ENCODE peak calls at places on chromosome 14, in ten cellular contexts. One of them, this sample, is unnamed.

GRCh38 chr14:101380940-101381339 is 180.4 kb upstream of the DIO3 start:
- DNase-seq in activated CD8-positive, alpha-beta memory T cell treated with anti-CD3 and anti-CD28 coated beads for 48 hours: no peak
- DNase-seq in HL-60: no peak
- DNase-seq in left cardiac atrium: no peak
- DNase-seq in stromal cell of bone marrow: no peak
- DNase-seq in ureter: no peak
- DNase-seq in C1 segment of cervical spinal cord: no peak
- DNase-seq in G401: no peak
- DNase-seq in NCI-H510A treated with DMSO at 0.1 percent for 48 hours: no peak
- DNase-seq in pancreas: no peak
- DNase-seq in this sample: no peak

GRCh38 chr14:72906879-72907278 is 13.0 kb upstream of the DPF3 start:
- DNase-seq in activated CD8-positive, alpha-beta memory T cell treated with anti-CD3 and anti-CD28 coated beads for 48 hours: no peak
- DNase-seq in C1 segment of cervical spinal cord: no peak
- DNase-seq in pancreas: no peak
- DNase-seq in HL-60: no peak
- DNase-seq in stromal cell of bone marrow: no peak
- DNase-seq in NCI-H510A treated with DMSO at 0.1 percent for 48 hours: no peak
- DNase-seq in left cardiac atrium: no peak
- DNase-seq in ureter: no peak
- DNase-seq in G401: no peak
- DNase-seq in this sample: no peak

GRCh38 chr14:60655898-60656754 is 6.8 kb upstream of the SIX1 start:
- DNase-seq in HL-60: no peak
- DNase-seq in stromal cell of bone marrow: no peak
- DNase-seq in C1 segment of cervical spinal cord: no peak
- DNase-seq in left cardiac atrium: no peak
- DNase-seq in NCI-H510A treated with DMSO at 0.1 percent for 48 hours: peak; percentile 25
- DNase-seq in activated CD8-positive, alpha-beta memory T cell treated with anti-CD3 and anti-CD28 coated beads for 48 hours: peak; percentile 1
- DNase-seq in G401: no peak
- DNase-seq in pancreas: no peak
- DNase-seq in ureter: no peak
- DNase-seq in this sample: no peak

GRCh38 chr14:82029038-82029437 is 495.4 kb upstream of the SEL1L start:
- DNase-seq in pancreas: no peak
- DNase-seq in stromal cell of bone marrow: no peak
- DNase-seq in G401: no peak
- DNase-seq in left cardiac atrium: no peak
- DNase-seq in HL-60: no peak
- DNase-seq in activated CD8-positive, alpha-beta memory T cell treated with anti-CD3 and anti-CD28 coated beads for 48 hours: no peak
- DNase-seq in NCI-H510A treated with DMSO at 0.1 percent for 48 hours: no peak
- DNase-seq in C1 segment of cervical spinal cord: no peak
- DNase-seq in ureter: no peak
- DNase-seq in this sample: no peak

GRCh38 chr14:100898935-100899840 is 4.3 kb downstream of the RTL1 start:
- DNase-seq in ureter: no peak
- DNase-seq in G401: no peak
- DNase-seq in pancreas: no peak
- DNase-seq in left cardiac atrium: no peak
- DNase-seq in activated CD8-positive, alpha-beta memory T cell treated with anti-CD3 and anti-CD28 coated beads for 48 hours: no peak
- DNase-seq in C1 segment of cervical spinal cord: no peak
- DNase-seq in stromal cell of bone marrow: no peak
- DNase-seq in NCI-H510A treated with DMSO at 0.1 percent for 48 hours: peak; percentile 72
- DNase-seq in HL-60: no peak
- DNase-seq in this sample: no peak

GRCh38 chr14:66009104-66009503 is 477.1 kb upstream of the CCDC196 start:
- DNase-seq in C1 segment of cervical spinal cord: no peak
- DNase-seq in pancreas: no peak
- DNase-seq in stromal cell of bone marrow: peak; percentile 76
- DNase-seq in ureter: no peak
- DNase-seq in HL-60: no peak
- DNase-seq in left cardiac atrium: no peak
- DNase-seq in activated CD8-positive, alpha-beta memory T cell treated with anti-CD3 and anti-CD28 coated beads for 48 hours: no peak
- DNase-seq in NCI-H510A treated with DMSO at 0.1 percent for 48 hours: no peak
- DNase-seq in G401: no peak
- DNase-seq in this sample: peak; percentile 20

GRCh38 chr14:53265025-53265424 is 111.9 kb upstream of the DDHD1 start:
- DNase-seq in ureter: no peak
- DNase-seq in left cardiac atrium: no peak
- DNase-seq in activated CD8-positive, alpha-beta memory T cell treated with anti-CD3 and anti-CD28 coated beads for 48 hours: no peak
- DNase-seq in C1 segment of cervical spinal cord: no peak
- DNase-seq in HL-60: no peak
- DNase-seq in pancreas: no peak
- DNase-seq in stromal cell of bone marrow: no peak
- DNase-seq in G401: no peak
- DNase-seq in NCI-H510A treated with DMSO at 0.1 percent for 48 hours: no peak
- DNase-seq in this sample: no peak

GRCh38 chr14:90593254-90594040 is 196.6 kb downstream of the CALM1 start:
- DNase-seq in stromal cell of bone marrow: no peak
- DNase-seq in left cardiac atrium: no peak
- DNase-seq in ureter: no peak
- DNase-seq in activated CD8-positive, alpha-beta memory T cell treated with anti-CD3 and anti-CD28 coated beads for 48 hours: no peak
- DNase-seq in NCI-H510A treated with DMSO at 0.1 percent for 48 hours: no peak
- DNase-seq in pancreas: no peak
- DNase-seq in G401: no peak
- DNase-seq in C1 segment of cervical spinal cord: no peak
- DNase-seq in HL-60: no peak
- DNase-seq in this sample: no peak

GRCh38 chr14:36579573-36580140 is 2.8 kb downstream of the NKX2-8 start:
- DNase-seq in stromal cell of bone marrow: no peak
- DNase-seq in NCI-H510A treated with DMSO at 0.1 percent for 48 hours: no peak
- DNase-seq in left cardiac atrium: no peak
- DNase-seq in HL-60: no peak
- DNase-seq in pancreas: peak; percentile 63
- DNase-seq in G401: no peak
- DNase-seq in C1 segment of cervical spinal cord: no peak
- DNase-seq in activated CD8-positive, alpha-beta memory T cell treated with anti-CD3 and anti-CD28 coated beads for 48 hours: no peak
- DNase-seq in ureter: no peak
- DNase-seq in this sample: no peak

GRCh38 chr14:101507306-101508150 is 53.8 kb upstream of the DIO3 start:
- DNase-seq in left cardiac atrium: no peak
- DNase-seq in pancreas: peak; percentile 31
- DNase-seq in C1 segment of cervical spinal cord: no peak
- DNase-seq in NCI-H510A treated with DMSO at 0.1 percent for 48 hours: no peak
- DNase-seq in ureter: peak; percentile 39
- DNase-seq in HL-60: no peak
- DNase-seq in G401: no peak
- DNase-seq in stromal cell of bone marrow: no peak
- DNase-seq in activated CD8-positive, alpha-beta memory T cell treated with anti-CD3 and anti-CD28 coated beads for 48 hours: no peak
- DNase-seq in this sample: no peak

GRCh38 chr14:97713023-97713422 is 915.8 kb downstream of the VRK1 start:
- DNase-seq in G401: no peak
- DNase-seq in pancreas: no peak
- DNase-seq in HL-60: no peak
- DNase-seq in NCI-H510A treated with DMSO at 0.1 percent for 48 hours: no peak
- DNase-seq in activated CD8-positive, alpha-beta memory T cell treated with anti-CD3 and anti-CD28 coated beads for 48 hours: no peak
- DNase-seq in C1 segment of cervical spinal cord: no peak
- DNase-seq in ureter: no peak
- DNase-seq in stromal cell of bone marrow: peak; percentile 13
- DNase-seq in left cardiac atrium: no peak
- DNase-seq in this sample: no peak

GRCh38 chr14:94048676-94049624 is 22.8 kb downstream of the OTUB2 start:
- DNase-seq in stromal cell of bone marrow: no peak
- DNase-seq in left cardiac atrium: no peak
- DNase-seq in pancreas: no peak
- DNase-seq in ureter: peak; percentile 26
- DNase-seq in activated CD8-positive, alpha-beta memory T cell treated with anti-CD3 and anti-CD28 coated beads for 48 hours: no peak
- DNase-seq in C1 segment of cervical spinal cord: no peak
- DNase-seq in HL-60: no peak
- DNase-seq in G401: no peak
- DNase-seq in NCI-H510A treated with DMSO at 0.1 percent for 48 hours: no peak
- DNase-seq in this sample: no peak

GRCh38 chr14:68794856-68795601 is 2.2 kb upstream of the ZFP36L1 start:
- DNase-seq in HL-60: no peak
- DNase-seq in left cardiac atrium: peak; percentile 46
- DNase-seq in pancreas: no peak
- DNase-seq in NCI-H510A treated with DMSO at 0.1 percent for 48 hours: no peak
- DNase-seq in activated CD8-positive, alpha-beta memory T cell treated with anti-CD3 and anti-CD28 coated beads for 48 hours: no peak
- DNase-seq in C1 segment of cervical spinal cord: no peak
- DNase-seq in stromal cell of bone marrow: peak; percentile 85
- DNase-seq in G401: no peak
- DNase-seq in ureter: no peak
- DNase-seq in this sample: peak; percentile 91

GRCh38 chr14:21049263-21049662 is 7.1 kb downstream of the RNASE7 start:
- DNase-seq in pancreas: no peak
- DNase-seq in NCI-H510A treated with DMSO at 0.1 percent for 48 hours: no peak
- DNase-seq in ureter: no peak
- DNase-seq in HL-60: no peak
- DNase-seq in G401: no peak
- DNase-seq in left cardiac atrium: no peak
- DNase-seq in stromal cell of bone marrow: no peak
- DNase-seq in activated CD8-positive, alpha-beta memory T cell treated with anti-CD3 and anti-CD28 coated beads for 48 hours: no peak
- DNase-seq in C1 segment of cervical spinal cord: no peak
- DNase-seq in this sample: peak; percentile 24

GRCh38 chr14:101834387-101835165 is 73.1 kb downstream of the PPP2R5C start:
- DNase-seq in NCI-H510A treated with DMSO at 0.1 percent for 48 hours: no peak
- DNase-seq in G401: no peak
- DNase-seq in HL-60: no peak
- DNase-seq in C1 segment of cervical spinal cord: no peak
- DNase-seq in ureter: no peak
- DNase-seq in stromal cell of bone marrow: no peak
- DNase-seq in activated CD8-positive, alpha-beta memory T cell treated with anti-CD3 and anti-CD28 coated beads for 48 hours: no peak
- DNase-seq in pancreas: no peak
- DNase-seq in left cardiac atrium: no peak
- DNase-seq in this sample: no peak

GRCh38 chr14:69093551-69094421 is 59.1 kb downstream of the DCAF5 start:
- DNase-seq in G401: peak; percentile 68
- DNase-seq in C1 segment of cervical spinal cord: peak; percentile 20
- DNase-seq in stromal cell of bone marrow: no peak
- DNase-seq in left cardiac atrium: no peak
- DNase-seq in ureter: no peak
- DNase-seq in HL-60: no peak
- DNase-seq in pancreas: no peak
- DNase-seq in NCI-H510A treated with DMSO at 0.1 percent for 48 hours: no peak
- DNase-seq in activated CD8-positive, alpha-beta memory T cell treated with anti-CD3 and anti-CD28 coated beads for 48 hours: no peak
- DNase-seq in this sample: no peak

GRCh38 chr14:21680072-21680471 is 6.5 kb upstream of the OR4E1 start:
- DNase-seq in G401: no peak
- DNase-seq in activated CD8-positive, alpha-beta memory T cell treated with anti-CD3 and anti-CD28 coated beads for 48 hours: no peak
- DNase-seq in HL-60: no peak
- DNase-seq in NCI-H510A treated with DMSO at 0.1 percent for 48 hours: no peak
- DNase-seq in left cardiac atrium: no peak
- DNase-seq in stromal cell of bone marrow: no peak
- DNase-seq in C1 segment of cervical spinal cord: no peak
- DNase-seq in ureter: no peak
- DNase-seq in pancreas: no peak
- DNase-seq in this sample: no peak

GRCh38 chr14:77098470-77099353 is 654 bp downstream of the CIPC start:
- DNase-seq in G401: peak; percentile 96
- DNase-seq in HL-60: no peak
- DNase-seq in left cardiac atrium: peak; percentile 70
- DNase-seq in NCI-H510A treated with DMSO at 0.1 percent for 48 hours: no peak
- DNase-seq in activated CD8-positive, alpha-beta memory T cell treated with anti-CD3 and anti-CD28 coated beads for 48 hours: peak; percentile 14
- DNase-seq in C1 segment of cervical spinal cord: peak; percentile 84
- DNase-seq in pancreas: peak; percentile 83
- DNase-seq in ureter: no peak
- DNase-seq in stromal cell of bone marrow: no peak
- DNase-seq in this sample: no peak

GRCh38 chr14:74620497-74620921 is 8.5 kb upstream of the LTBP2 start:
- DNase-seq in G401: no peak
- DNase-seq in stromal cell of bone marrow: peak; percentile 83
- DNase-seq in pancreas: no peak
- DNase-seq in activated CD8-positive, alpha-beta memory T cell treated with anti-CD3 and anti-CD28 coated beads for 48 hours: no peak
- DNase-seq in HL-60: no peak
- DNase-seq in left cardiac atrium: no peak
- DNase-seq in ureter: no peak
- DNase-seq in C1 segment of cervical spinal cord: no peak
- DNase-seq in NCI-H510A treated with DMSO at 0.1 percent for 48 hours: no peak
- DNase-seq in this sample: peak; percentile 83

GRCh38 chr14:104601786-104602185 is 2.8 kb downstream of the TMEM179 start:
- DNase-seq in left cardiac atrium: peak; percentile 17
- DNase-seq in NCI-H510A treated with DMSO at 0.1 percent for 48 hours: no peak
- DNase-seq in C1 segment of cervical spinal cord: no peak
- DNase-seq in ureter: no peak
- DNase-seq in activated CD8-positive, alpha-beta memory T cell treated with anti-CD3 and anti-CD28 coated beads for 48 hours: no peak
- DNase-seq in stromal cell of bone marrow: no peak
- DNase-seq in HL-60: no peak
- DNase-seq in G401: peak; percentile 50
- DNase-seq in pancreas: peak; percentile 65
- DNase-seq in this sample: peak; percentile 33

GRCh38 chr14:54175298-54175942 is 218.8 kb upstream of the BMP4 start:
- DNase-seq in pancreas: no peak
- DNase-seq in NCI-H510A treated with DMSO at 0.1 percent for 48 hours: peak; percentile 38
- DNase-seq in left cardiac atrium: peak; percentile 58
- DNase-seq in ureter: peak; percentile 77
- DNase-seq in activated CD8-positive, alpha-beta memory T cell treated with anti-CD3 and anti-CD28 coated beads for 48 hours: no peak
- DNase-seq in G401: peak; percentile 81
- DNase-seq in C1 segment of cervical spinal cord: peak; percentile 8
- DNase-seq in stromal cell of bone marrow: peak; percentile 56
- DNase-seq in HL-60: peak; percentile 49
- DNase-seq in this sample: peak; percentile 43

GRCh38 chr14:72763892-72764291 is 130.0 kb downstream of the DPF3 start:
- DNase-seq in ureter: no peak
- DNase-seq in HL-60: no peak
- DNase-seq in activated CD8-positive, alpha-beta memory T cell treated with anti-CD3 and anti-CD28 coated beads for 48 hours: no peak
- DNase-seq in NCI-H510A treated with DMSO at 0.1 percent for 48 hours: no peak
- DNase-seq in stromal cell of bone marrow: no peak
- DNase-seq in G401: no peak
- DNase-seq in left cardiac atrium: no peak
- DNase-seq in pancreas: no peak
- DNase-seq in C1 segment of cervical spinal cord: no peak
- DNase-seq in this sample: no peak

GRCh38 chr14:84404246-84404645 is 1125.7 kb upstream of the FLRT2 start:
- DNase-seq in NCI-H510A treated with DMSO at 0.1 percent for 48 hours: no peak
- DNase-seq in C1 segment of cervical spinal cord: no peak
- DNase-seq in left cardiac atrium: no peak
- DNase-seq in stromal cell of bone marrow: no peak
- DNase-seq in ureter: no peak
- DNase-seq in HL-60: no peak
- DNase-seq in activated CD8-positive, alpha-beta memory T cell treated with anti-CD3 and anti-CD28 coated beads for 48 hours: no peak
- DNase-seq in pancreas: no peak
- DNase-seq in G401: no peak
- DNase-seq in this sample: no peak

GRCh38 chr14:79011091-79011919 is 841.1 kb downstream of the NRXN3 start:
- DNase-seq in activated CD8-positive, alpha-beta memory T cell treated with anti-CD3 and anti-CD28 coated beads for 48 hours: no peak
- DNase-seq in ureter: no peak
- DNase-seq in C1 segment of cervical spinal cord: no peak
- DNase-seq in left cardiac atrium: no peak
- DNase-seq in stromal cell of bone marrow: peak; percentile 35
- DNase-seq in HL-60: no peak
- DNase-seq in pancreas: no peak
- DNase-seq in G401: peak; percentile 76
- DNase-seq in NCI-H510A treated with DMSO at 0.1 percent for 48 hours: peak; percentile 95
- DNase-seq in this sample: peak; percentile 38

GRCh38 chr14:68981539-68981976 is 2.5 kb upstream of the ACTN1 start:
- DNase-seq in G401: no peak
- DNase-seq in C1 segment of cervical spinal cord: no peak
- DNase-seq in NCI-H510A treated with DMSO at 0.1 percent for 48 hours: no peak
- DNase-seq in HL-60: no peak
- DNase-seq in pancreas: no peak
- DNase-seq in left cardiac atrium: no peak
- DNase-seq in ureter: no peak
- DNase-seq in activated CD8-positive, alpha-beta memory T cell treated with anti-CD3 and anti-CD28 coated beads for 48 hours: no peak
- DNase-seq in stromal cell of bone marrow: no peak
- DNase-seq in this sample: no peak

This sample was measured in GM04504.